ENCODE peak calls at places on chromosomes 3 and 15, in five cellular contexts. One of them, this sample, is unnamed.

GRCh38 chr3:149384911-149385321 is 7.5 kb upstream of the TM4SF1 start:
- DNase-seq in cardiac fibroblast: peak; percentile 90
- DNase-seq in Right ventricle myocardium superior: no peak
- DNase-seq in foreskin keratinocyte: peak; percentile 82
- DNase-seq in NCI-H748 treated with DMSO at 0.1 percent for 48 hours: no peak
- DNase-seq in this sample: no peak

GRCh38 chr15:94174399-94174802 is 57.0 kb upstream of the MCTP2 start:
- DNase-seq in cardiac fibroblast: no peak
- DNase-seq in Right ventricle myocardium superior: no peak
- DNase-seq in foreskin keratinocyte: peak; percentile 88
- DNase-seq in NCI-H748 treated with DMSO at 0.1 percent for 48 hours: no peak
- DNase-seq in this sample: no peak

GRCh38 chr15:101184830-101185229 is 67.0 kb downstream of the CHSY1 start:
- DNase-seq in cardiac fibroblast: no peak
- DNase-seq in Right ventricle myocardium superior: no peak
- DNase-seq in foreskin keratinocyte: no peak
- DNase-seq in NCI-H748 treated with DMSO at 0.1 percent for 48 hours: no peak
- DNase-seq in this sample: no peak

GRCh38 chr3:117774130-117774529 is 1064.6 kb downstream of the TUSC7 start:
- DNase-seq in cardiac fibroblast: no peak
- DNase-seq in Right ventricle myocardium superior: no peak
- DNase-seq in foreskin keratinocyte: no peak
- DNase-seq in NCI-H748 treated with DMSO at 0.1 percent for 48 hours: no peak
- DNase-seq in this sample: no peak

GRCh38 chr3:120093119-120093922 is 926 bp downstream of the GSK3B start:
- DNase-seq in cardiac fibroblast: peak; percentile 92
- DNase-seq in Right ventricle myocardium superior: no peak
- DNase-seq in foreskin keratinocyte: peak; percentile 77
- DNase-seq in NCI-H748 treated with DMSO at 0.1 percent for 48 hours: peak; percentile 4
- DNase-seq in this sample: peak; percentile 60

GRCh38 chr3:67647390-67647878 is 7.0 kb downstream of the SUCLG2 start:
- DNase-seq in cardiac fibroblast: peak; percentile 94
- DNase-seq in Right ventricle myocardium superior: no peak
- DNase-seq in foreskin keratinocyte: peak; percentile 91
- DNase-seq in NCI-H748 treated with DMSO at 0.1 percent for 48 hours: no peak
- DNase-seq in this sample: no peak

GRCh38 chr15:59205839-59206622 is 612 bp upstream of the LDHAL6B start:
- DNase-seq in cardiac fibroblast: no peak
- DNase-seq in Right ventricle myocardium superior: no peak
- DNase-seq in foreskin keratinocyte: no peak
- DNase-seq in NCI-H748 treated with DMSO at 0.1 percent for 48 hours: no peak
- DNase-seq in this sample: no peak

GRCh38 chr3:55162031-55162784 is 234.3 kb upstream of the LRTM1 start:
- DNase-seq in cardiac fibroblast: peak; percentile 27
- DNase-seq in Right ventricle myocardium superior: no peak
- DNase-seq in foreskin keratinocyte: no peak
- DNase-seq in NCI-H748 treated with DMSO at 0.1 percent for 48 hours: no peak
- DNase-seq in this sample: no peak

GRCh38 chr3:40782086-40782721 is 257.4 kb downstream of the ZNF621 start:
- DNase-seq in cardiac fibroblast: no peak
- DNase-seq in Right ventricle myocardium superior: no peak
- DNase-seq in foreskin keratinocyte: no peak
- DNase-seq in NCI-H748 treated with DMSO at 0.1 percent for 48 hours: no peak
- DNase-seq in this sample: no peak

GRCh38 chr3:192038726-192039125 is 577.8 kb downstream of the PYDC2 start:
- DNase-seq in cardiac fibroblast: no peak
- DNase-seq in Right ventricle myocardium superior: no peak
- DNase-seq in foreskin keratinocyte: peak; percentile 84
- DNase-seq in NCI-H748 treated with DMSO at 0.1 percent for 48 hours: no peak
- DNase-seq in this sample: no peak

GRCh38 chr3:144142151-144142855 is 170.7 kb downstream of the DIPK2A start:
- DNase-seq in cardiac fibroblast: peak; percentile 34
- DNase-seq in Right ventricle myocardium superior: no peak
- DNase-seq in foreskin keratinocyte: peak; percentile 67
- DNase-seq in NCI-H748 treated with DMSO at 0.1 percent for 48 hours: no peak
- DNase-seq in this sample: no peak

GRCh38 chr3:127097009-127097350 is 96.0 kb upstream of the PRR23E start:
- DNase-seq in cardiac fibroblast: no peak
- DNase-seq in Right ventricle myocardium superior: no peak
- DNase-seq in foreskin keratinocyte: no peak
- DNase-seq in NCI-H748 treated with DMSO at 0.1 percent for 48 hours: no peak
- DNase-seq in this sample: no peak

GRCh38 chr3:134666466-134666865 is 15.6 kb upstream of the KY start:
- DNase-seq in cardiac fibroblast: peak; percentile 37
- DNase-seq in Right ventricle myocardium superior: no peak
- DNase-seq in foreskin keratinocyte: peak; percentile 30
- DNase-seq in NCI-H748 treated with DMSO at 0.1 percent for 48 hours: no peak
- DNase-seq in this sample: no peak

GRCh38 chr15:62748175-62748574 is 294.4 kb upstream of the TPM1 start:
- DNase-seq in cardiac fibroblast: no peak
- DNase-seq in Right ventricle myocardium superior: no peak
- DNase-seq in foreskin keratinocyte: no peak
- DNase-seq in NCI-H748 treated with DMSO at 0.1 percent for 48 hours: no peak
- DNase-seq in this sample: no peak

GRCh38 chr15:91496754-91497691 is 356.5 kb upstream of the SLCO3A1 start:
- DNase-seq in cardiac fibroblast: no peak
- DNase-seq in Right ventricle myocardium superior: no peak
- DNase-seq in foreskin keratinocyte: no peak
- DNase-seq in NCI-H748 treated with DMSO at 0.1 percent for 48 hours: no peak
- DNase-seq in this sample: no peak

GRCh38 chr3:186365202-186365974 is 3.4 kb upstream of the DGKG start:
- DNase-seq in cardiac fibroblast: peak; percentile 3
- DNase-seq in Right ventricle myocardium superior: peak; percentile 60
- DNase-seq in foreskin keratinocyte: peak; percentile 27
- DNase-seq in NCI-H748 treated with DMSO at 0.1 percent for 48 hours: no peak
- DNase-seq in this sample: no peak

GRCh38 chr3:107599755-107600122 is 77.0 kb downstream of the BBX start:
- DNase-seq in cardiac fibroblast: no peak
- DNase-seq in Right ventricle myocardium superior: no peak
- DNase-seq in foreskin keratinocyte: no peak
- DNase-seq in NCI-H748 treated with DMSO at 0.1 percent for 48 hours: no peak
- DNase-seq in this sample: no peak

GRCh38 chr15:51536965-51537574 is 85.5 kb downstream of the DMXL2 start:
- DNase-seq in cardiac fibroblast: peak; percentile 57
- DNase-seq in Right ventricle myocardium superior: no peak
- DNase-seq in foreskin keratinocyte: peak; percentile 4
- DNase-seq in NCI-H748 treated with DMSO at 0.1 percent for 48 hours: no peak
- DNase-seq in this sample: no peak

GRCh38 chr15:60871731-60872130 is 357.4 kb downstream of the RORA start:
- DNase-seq in cardiac fibroblast: no peak
- DNase-seq in Right ventricle myocardium superior: no peak
- DNase-seq in foreskin keratinocyte: no peak
- DNase-seq in NCI-H748 treated with DMSO at 0.1 percent for 48 hours: no peak
- DNase-seq in this sample: no peak

GRCh38 chr15:57479005-57479404 is 102.7 kb downstream of the CGNL1 start:
- DNase-seq in cardiac fibroblast: no peak
- DNase-seq in Right ventricle myocardium superior: no peak
- DNase-seq in foreskin keratinocyte: no peak
- DNase-seq in NCI-H748 treated with DMSO at 0.1 percent for 48 hours: no peak
- DNase-seq in this sample: no peak

GRCh38 chr3:115827494-115827893 is 204.2 kb downstream of the GAP43 start:
- DNase-seq in cardiac fibroblast: no peak
- DNase-seq in Right ventricle myocardium superior: no peak
- DNase-seq in foreskin keratinocyte: no peak
- DNase-seq in NCI-H748 treated with DMSO at 0.1 percent for 48 hours: no peak
- DNase-seq in this sample: no peak

GRCh38 chr15:78243491-78243941 is 9.2 kb upstream of the ACSBG1 start:
- DNase-seq in cardiac fibroblast: peak; percentile 68
- DNase-seq in Right ventricle myocardium superior: peak; percentile 78
- DNase-seq in foreskin keratinocyte: no peak
- DNase-seq in NCI-H748 treated with DMSO at 0.1 percent for 48 hours: no peak
- DNase-seq in this sample: no peak

GRCh38 chr15:66293085-66293418 is 316 bp upstream of the DIS3L start:
- DNase-seq in cardiac fibroblast: no peak
- DNase-seq in Right ventricle myocardium superior: no peak
- DNase-seq in foreskin keratinocyte: peak; percentile 7
- DNase-seq in NCI-H748 treated with DMSO at 0.1 percent for 48 hours: peak; percentile 28
- DNase-seq in this sample: no peak

GRCh38 chr15:88882745-88883144 is 12.6 kb downstream of the HAPLN3 start:
- DNase-seq in cardiac fibroblast: peak; percentile 56
- DNase-seq in Right ventricle myocardium superior: no peak
- DNase-seq in foreskin keratinocyte: no peak
- DNase-seq in NCI-H748 treated with DMSO at 0.1 percent for 48 hours: no peak
- DNase-seq in this sample: no peak

GRCh38 chr3:45123030-45123429 is 23.1 kb downstream of the CDCP1 start:
- DNase-seq in cardiac fibroblast: peak; percentile 78
- DNase-seq in Right ventricle myocardium superior: no peak
- DNase-seq in foreskin keratinocyte: peak; percentile 94
- DNase-seq in NCI-H748 treated with DMSO at 0.1 percent for 48 hours: no peak
- DNase-seq in this sample: no peak

GRCh38 chr3:190076601-190077444 is 43.9 kb downstream of the P3H2 start:
- DNase-seq in cardiac fibroblast: peak; percentile 96
- DNase-seq in Right ventricle myocardium superior: no peak
- DNase-seq in foreskin keratinocyte: peak; percentile 98
- DNase-seq in NCI-H748 treated with DMSO at 0.1 percent for 48 hours: no peak
- DNase-seq in this sample: peak; percentile 12

GRCh38 chr3:123621510-123622189 is 36.8 kb upstream of the HACD2 start:
- DNase-seq in cardiac fibroblast: no peak
- DNase-seq in Right ventricle myocardium superior: no peak
- DNase-seq in foreskin keratinocyte: no peak
- DNase-seq in NCI-H748 treated with DMSO at 0.1 percent for 48 hours: no peak
- DNase-seq in this sample: no peak

GRCh38 chr3:50374363-50375108 is 15.2 kb upstream of the TMEM115 start:
- DNase-seq in cardiac fibroblast: no peak
- DNase-seq in Right ventricle myocardium superior: no peak
- DNase-seq in foreskin keratinocyte: no peak
- DNase-seq in NCI-H748 treated with DMSO at 0.1 percent for 48 hours: no peak
- DNase-seq in this sample: no peak

GRCh38 chr3:118833075-118833474 is 201.6 kb downstream of the IGSF11 start:
- DNase-seq in cardiac fibroblast: no peak
- DNase-seq in Right ventricle myocardium superior: no peak
- DNase-seq in foreskin keratinocyte: no peak
- DNase-seq in NCI-H748 treated with DMSO at 0.1 percent for 48 hours: no peak
- DNase-seq in this sample: no peak

GRCh38 chr3:106609666-106610301 is 741.0 kb upstream of the CBLB start:
- DNase-seq in cardiac fibroblast: peak; percentile 95
- DNase-seq in Right ventricle myocardium superior: no peak
- DNase-seq in foreskin keratinocyte: peak; percentile 68
- DNase-seq in NCI-H748 treated with DMSO at 0.1 percent for 48 hours: peak; percentile 48
- DNase-seq in this sample: peak; percentile 52

GRCh38 chr3:80142714-80143113 is 374.9 kb upstream of the ROBO1 start:
- DNase-seq in cardiac fibroblast: no peak
- DNase-seq in Right ventricle myocardium superior: no peak
- DNase-seq in foreskin keratinocyte: no peak
- DNase-seq in NCI-H748 treated with DMSO at 0.1 percent for 48 hours: no peak
- DNase-seq in this sample: no peak

GRCh38 chr15:41150279-41150678 is 34.2 kb upstream of the INO80 start:
- DNase-seq in cardiac fibroblast: no peak
- DNase-seq in Right ventricle myocardium superior: no peak
- DNase-seq in foreskin keratinocyte: no peak
- DNase-seq in NCI-H748 treated with DMSO at 0.1 percent for 48 hours: no peak
- DNase-seq in this sample: no peak

GRCh38 chr3:82058809-82059208 is 297.4 kb upstream of the GBE1 start:
- DNase-seq in cardiac fibroblast: no peak
- DNase-seq in Right ventricle myocardium superior: peak; percentile 32
- DNase-seq in foreskin keratinocyte: no peak
- DNase-seq in NCI-H748 treated with DMSO at 0.1 percent for 48 hours: no peak
- DNase-seq in this sample: no peak